ENCODE peak calls at places on chromosomes 2 and 18, in seven cellular contexts. S is amniotic stem cell; U is globus pallidus; N is chondrocyte; V is NCI-H1417; R is kidney glomerular epithelial cell; Q is activated CD4-positive, alpha-beta T cell treated with anti-CD3 and anti-CD28 coated beads, Interleukin-2, amount 10 ng/mL, durations not matched to agents 7 days and 5 days. W is an unnamed sample.

GRCh38 chr2:159168707-159169106 is 117.8 kb downstream of the WDSUB1 start:
- DNase-seq in U (no peak), V (no peak), N (no peak), Q (no peak), R (no peak), S (no peak), W (no peak)

GRCh38 chr2:140882671-140883620 is 1247.9 kb downstream of the LRP1B start:
- DNase-seq in N (no peak), V (no peak), U (no peak), R (no peak), Q (no peak), S (no peak), W (no peak)

GRCh38 chr2:119823734-119824334 is 64.1 kb downstream of the PTPN4 start:
- DNase-seq in N (no peak), Q (peak; percentile 45), R (no peak), U (peak; percentile 35), S (peak; percentile 19), V (no peak), W (peak; percentile 25)

GRCh38 chr2:31193806-31194205 is 23.5 kb downstream of the CAPN14 start:
- DNase-seq in R (no peak), S (no peak), V (no peak), U (no peak), Q (no peak), N (no peak), W (no peak)

GRCh38 chr2:191995285-191995684 is 148.4 kb upstream of the CAVIN2 start:
- DNase-seq in R (no peak), Q (no peak), U (no peak), N (no peak), V (no peak), S (no peak), W (no peak)

GRCh38 chr2:1707771-1708351 is 36.5 kb downstream of the PXDN start:
- DNase-seq in R (no peak), U (peak; percentile 31), Q (no peak), V (peak; percentile 84), N (no peak), S (peak; percentile 64), W (peak; percentile 87)

GRCh38 chr2:172906401-172906811 is 169.2 kb upstream of the MAP3K20 start:
- DNase-seq in N (no peak), S (no peak), Q (no peak), V (no peak), R (no peak), U (no peak), W (no peak)

GRCh38 chr2:16105664-16106281 is 165.4 kb downstream of the MYCN start:
- DNase-seq in S (no peak), V (no peak), N (no peak), R (no peak), Q (no peak), U (no peak), W (no peak)

GRCh38 chr2:134431837-134432437 is 178.1 kb downstream of the MGAT5 start:
- DNase-seq in N (no peak), Q (no peak), S (no peak), U (no peak), V (no peak), R (peak; percentile 66), W (no peak)

GRCh38 chr2:237488295-237488694 is 1.2 kb downstream of the MLPH start:
- DNase-seq in N (no peak), U (no peak), V (no peak), S (no peak), R (no peak), Q (no peak), W (no peak)

GRCh38 chr2:237299897-237300296 is 114.1 kb downstream of the COL6A3 start:
- DNase-seq in R (peak; percentile 98), V (no peak), U (no peak), N (no peak), S (peak; percentile 89), Q (no peak), W (peak; percentile 96)

GRCh38 chr2:241216211-241216761 is 27.8 kb downstream of the ANO7 start:
- DNase-seq in S (no peak), Q (no peak), R (no peak), N (no peak), U (no peak), V (no peak), W (no peak)

GRCh38 chr18:6744816-6745455 is 15.4 kb downstream of the ARHGAP28 start:
- DNase-seq in S (no peak), R (no peak), N (no peak), Q (no peak), V (no peak), U (no peak), W (no peak)

GRCh38 chr2:44740678-44741077 is 200.8 kb upstream of the SIX3 start:
- DNase-seq in S (no peak), R (no peak), V (no peak), U (no peak), N (no peak), Q (no peak), W (no peak)

GRCh38 chr18:42649636-42650035 is 465.8 kb downstream of the RIT2 start:
- DNase-seq in S (no peak), U (no peak), N (no peak), R (peak; percentile 70), Q (no peak), V (no peak), W (no peak)

GRCh38 chr2:128978155-128978707 is 659.6 kb upstream of the HS6ST1 start:
- DNase-seq in N (no peak), S (no peak), Q (no peak), U (no peak), R (no peak), V (no peak), W (no peak)

GRCh38 chr2:238939521-238940403 is 91.9 kb downstream of the TWIST2 start:
- DNase-seq in R (no peak), N (no peak), V (no peak), S (no peak), U (no peak), Q (no peak), W (no peak)

GRCh38 chr2:15943914-15944313 is 3.6 kb downstream of the MYCN start:
- DNase-seq in R (peak; percentile 9), V (peak; percentile 73), U (peak; percentile 87), Q (no peak), S (no peak), N (no peak), W (no peak)

GRCh38 chr2:157468931-157469708 is 25.2 kb upstream of the CYTIP start:
- DNase-seq in R (peak; percentile 83), U (no peak), S (peak; percentile 73), Q (peak; percentile 52), N (no peak), V (no peak), W (no peak)

GRCh38 chr2:207341816-207342215 is 176.1 kb upstream of the KLF7 start:
- DNase-seq in N (no peak), V (no peak), R (no peak), U (no peak), S (no peak), Q (no peak), W (no peak)

GRCh38 chr18:37297106-37297505 is 268.5 kb downstream of the CELF4 start:
- DNase-seq in R (no peak), Q (no peak), U (no peak), V (no peak), S (no peak), N (no peak), W (no peak)

GRCh38 chr2:126887506-126887905 is 11.2 kb upstream of the TEX51 start:
- DNase-seq in N (peak; percentile 53), Q (no peak), U (no peak), R (no peak), V (no peak), S (no peak), W (no peak)

GRCh38 chr18:76264073-76264472 is 231.0 kb downstream of the ZNF516 start:
- DNase-seq in R (no peak), V (no peak), S (no peak), N (no peak), Q (no peak), U (no peak), W (no peak)

GRCh38 chr2:179556425-179556824 is 291.8 kb upstream of the SESTD1 start:
- DNase-seq in U (no peak), Q (no peak), N (no peak), R (no peak), S (no peak), V (no peak), W (no peak)

W was measured in HFF-Myc.